ENCODE peak calls at places on chromosomes 12 and 14, in nine cellular contexts. Q is heart right ventricle, W is GM12878, E is ovary, H is trophoblast cell, M is neural progenitor cell, I is IMR-90, X is adipocyte, N is HCT116. Y is an unnamed sample. For H3K4me1, the result is how much of the 10 kb centered on the place peaks cover.

GRCh38 chr12:49974231-49974675 is 1.5 kb downstream of the AQP6 start:
- DNase-seq in Q (peak), W (no peak), E (peak), H (peak), M (peak), I (peak), X (peak), N (no peak), Y (peak)

GRCh38 chr14:34935552-34935951 is 47.2 kb upstream of the SRP54 start:
- DNase-seq in Q (no peak), W (no peak), E (no peak), H (no peak), M (no peak), I (no peak), X (no peak), N (no peak), Y (no peak)

GRCh38 chr12:72271741-72272661 is at the start of gene TRHDE:
- DNase-seq in Q (peak), W (no peak), E (peak), H (peak), M (peak), I (peak), X (peak), N (no peak), Y (no peak)

GRCh38 chr12:31362759-31363415 is 36.9 kb upstream of the SINHCAF start:
- DNase-seq in Q (no peak), W (peak), E (no peak), H (peak), M (peak), I (no peak), X (no peak), N (no peak), Y (no peak)

GRCh38 chr12:27493260-27493935 is 30.6 kb upstream of the PPFIBP1 start:
- DNase-seq in Q (no peak), W (no peak), E (no peak), H (peak), M (no peak), I (peak), X (no peak), N (no peak), Y (no peak)

GRCh38 chr12:69054343-69055056 is 121.5 kb upstream of the CPM start:
- DNase-seq in Q (no peak), W (no peak), E (no peak), H (no peak), M (no peak), I (no peak), X (no peak), N (no peak), Y (no peak)

GRCh38 chr14:104114421-104115130 is 23.8 kb upstream of the KIF26A start:
- DNase-seq in Q (peak), W (no peak), E (peak), H (no peak), M (no peak), I (no peak), X (no peak), N (no peak), Y (peak)

GRCh38 chr14:75697918-75698317 is 36.9 kb downstream of the TTLL5 start:
- DNase-seq in Q (no peak), W (no peak), E (no peak), H (no peak), M (no peak), I (no peak), X (no peak), N (no peak), Y (no peak)

GRCh38 chr12:25625146-25625545 is 72.1 kb upstream of the LMNTD1 start:
- DNase-seq in Q (no peak), W (no peak), E (no peak), H (no peak), M (no peak), I (no peak), X (peak), N (no peak), Y (no peak)

GRCh38 chr14:78848234-78848820 is 678.2 kb downstream of the NRXN3 start:
- DNase-seq in Q (peak), W (no peak), E (no peak), H (peak), M (peak), I (peak), X (peak), N (peak), Y (no peak)

GRCh38 chr14:99183311-99183710 is 88.7 kb downstream of the BCL11B start:
- DNase-seq in Q (no peak), W (no peak), E (no peak), H (no peak), M (no peak), I (no peak), X (no peak), N (no peak), Y (no peak)

GRCh38 chr12:5083955-5084849 is 40.5 kb downstream of the KCNA5 start:
- DNase-seq in Q (no peak), W (peak), E (no peak), H (peak), M (peak), I (peak), X (peak), N (peak), Y (no peak)

GRCh38 chr14:54577977-54578376 is 11.0 kb downstream of the SAMD4A start:
- DNase-seq in Q (no peak), W (no peak), E (no peak), H (no peak), M (no peak), I (peak), X (peak), N (no peak), Y (no peak)

GRCh38 chr12:64678835-64679234 is 68.5 kb downstream of the RASSF3 start:
- DNase-seq in Q (no peak), W (no peak), E (no peak), H (no peak), M (no peak), I (no peak), X (no peak), N (no peak), Y (no peak)

GRCh38 chr12:26195641-26196423 is 459 bp downstream of the SSPN start:
- DNase-seq in Q (peak), W (no peak), E (peak), H (peak), M (peak), I (peak), X (peak), N (no peak), Y (peak)

GRCh38 chr12:78457951-78458350 is 406.6 kb upstream of the SYT1 start:
- DNase-seq in Q (no peak), W (peak), E (no peak), H (no peak), M (no peak), I (peak), X (peak), N (no peak), Y (no peak)

GRCh38 chr14:77613207-77613606 is 3.2 kb downstream of the SPTLC2 start:
- DNase-seq in Q (no peak), W (no peak), E (no peak), H (peak), M (no peak), I (no peak), X (no peak), N (no peak), Y (no peak)

GRCh38 chr12:122862872-122863701 is 27.8 kb downstream of the HIP1R start:
- DNase-seq in Q (no peak), W (no peak), E (no peak), H (peak), M (no peak), I (no peak), X (no peak), N (no peak), Y (no peak)

GRCh38 chr14:61462566-61463195 is 141.3 kb downstream of the PRKCH start:
- DNase-seq in Q (no peak), W (no peak), E (no peak), H (no peak), M (no peak), I (peak), X (peak), N (no peak), Y (no peak)

GRCh38 chr14:79036506-79036905 is 866.3 kb downstream of the NRXN3 start:
- DNase-seq in Q (no peak), W (no peak), E (no peak), H (no peak), M (no peak), I (no peak), X (no peak), N (no peak), Y (no peak)

GRCh38 chr14:78697341-78697740 is 527.2 kb downstream of the NRXN3 start:
- DNase-seq in Q (no peak), W (no peak), E (no peak), H (peak), M (peak), I (peak), X (peak), N (peak), Y (no peak)

GRCh38 chr14:55288439-55288838 is 17.2 kb downstream of the FBXO34 start:
- DNase-seq in Q (no peak), W (no peak), E (no peak), H (no peak), M (no peak), I (no peak), X (no peak), N (no peak), Y (no peak)

GRCh38 chr14:34930591-34931069 is 52.2 kb upstream of the SRP54 start:
- DNase-seq in Q (no peak), W (peak), E (no peak), H (no peak), M (no peak), I (no peak), X (no peak), N (no peak), Y (no peak)

GRCh38 chr12:639566-639965 is 23.7 kb downstream of the NINJ2 start:
- DNase-seq in Q (no peak), W (no peak), E (no peak), H (no peak), M (no peak), I (no peak), X (no peak), N (no peak), Y (no peak)

GRCh38 chr14:66483322-66483721 is 2.8 kb upstream of the CCDC196 start:
- DNase-seq in Q (no peak), W (no peak), E (no peak), H (no peak), M (no peak), I (no peak), X (no peak), N (no peak), Y (no peak)

GRCh38 chr12:50261654-50262053 is 21.7 kb downstream of the LIMA1 start:
- DNase-seq in Q (no peak), W (no peak), E (no peak), H (no peak), M (no peak), I (peak), X (no peak), N (no peak), Y (no peak)

GRCh38 chr14:96624661-96625435 is 122.7 kb downstream of the PAPOLA start:
- DNase-seq in Q (no peak), W (no peak), E (no peak), H (no peak), M (peak), I (no peak), X (no peak), N (no peak), Y (no peak)

GRCh38 chr12:77924703-77925102 is 94.0 kb downstream of the NAV3 start:
- DNase-seq in Q (no peak), W (no peak), E (no peak), H (no peak), M (no peak), I (peak), X (peak), N (no peak), Y (no peak)

GRCh38 chr12:57899010-57899662 is 42.2 kb upstream of the ATP23 start:
- DNase-seq in Q (peak), W (peak), E (peak), H (peak), M (no peak), I (peak), X (peak), N (no peak), Y (peak)

DNA sequence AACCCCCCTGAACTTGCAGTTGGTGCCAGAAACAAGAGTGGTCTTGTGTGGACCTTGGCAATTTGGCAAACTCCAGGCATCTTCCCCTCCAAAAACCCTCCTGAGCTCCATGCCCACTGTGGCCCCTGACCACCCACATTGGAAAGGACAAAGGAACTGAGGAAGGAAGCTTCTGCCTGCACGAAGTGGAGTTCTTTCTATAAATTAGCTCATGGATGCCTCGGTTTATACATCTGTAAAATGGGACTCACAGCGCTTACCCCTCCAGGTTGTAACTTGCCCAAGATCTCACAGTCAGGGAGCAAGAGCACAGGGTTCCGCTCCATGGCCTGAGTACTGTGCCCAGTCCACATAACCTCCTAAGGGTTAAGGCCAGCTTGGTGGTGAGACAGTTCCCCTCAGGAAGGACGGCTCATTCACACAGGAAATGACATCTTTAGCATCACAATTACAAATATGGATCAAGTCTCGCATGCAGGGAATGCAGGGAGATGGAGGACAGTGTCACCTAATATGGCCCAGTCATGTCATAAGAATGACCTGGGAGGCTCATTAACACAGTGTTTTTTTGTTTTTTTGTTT is 66.6 kb downstream of the CLMN start:
- DNase-seq in Q (no peak), W (no peak), E (no peak), H (no peak), M (no peak), I (no peak), X (no peak), N (no peak), Y (no peak)
- H3K4me1 ChIP-seq in Q (half or more), W (under half), E (under half), H (under half), M (half or more), I (under half), X (under half), N (half or more), Y (half or more)

DNA sequence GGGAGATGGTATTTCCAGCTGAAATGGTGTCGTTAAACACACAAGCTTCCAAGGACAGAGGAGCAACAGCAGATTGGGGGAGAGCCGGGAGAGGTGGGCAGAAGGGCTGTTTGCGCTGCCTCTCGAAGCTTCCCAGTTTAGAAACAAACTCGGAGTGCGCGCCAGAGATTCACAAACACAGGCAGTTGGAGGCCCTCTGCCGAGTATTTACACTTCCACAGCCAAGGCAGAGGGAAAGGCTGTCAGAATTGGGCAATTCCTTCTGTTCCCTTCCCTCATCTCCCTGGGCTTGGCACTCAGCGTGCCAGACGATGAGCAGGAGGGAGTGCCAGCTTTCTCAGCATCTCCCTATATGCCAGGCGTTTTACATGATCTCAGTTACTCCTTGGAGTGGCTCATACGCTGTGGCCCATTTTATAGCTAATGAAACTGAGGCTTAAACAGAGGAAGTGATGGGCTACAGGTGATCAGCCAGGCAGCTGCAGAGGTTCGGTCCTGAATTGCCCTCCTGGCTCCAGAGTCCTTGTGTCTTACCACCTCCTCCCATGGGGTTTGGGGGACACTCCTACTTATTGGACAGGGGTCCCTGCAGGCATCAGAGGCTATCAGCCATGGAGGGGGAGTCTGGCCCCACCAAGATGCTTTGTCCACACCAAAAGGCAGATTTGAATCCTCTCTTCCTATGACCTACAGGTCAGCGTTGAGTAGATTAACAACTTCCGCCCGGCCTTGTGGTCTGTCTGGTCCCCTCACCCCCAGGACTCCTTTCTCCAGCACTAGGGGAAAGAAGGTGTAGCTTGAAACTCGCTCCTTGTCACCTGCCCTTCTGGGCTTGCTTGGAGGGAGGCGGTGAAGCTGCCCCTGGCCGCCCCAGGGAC is 3.1 kb downstream of the FAM222A start:
- DNase-seq in Q (peak), W (no peak), E (peak), H (no peak), M (no peak), I (peak), X (no peak), N (no peak), Y (peak)
- H3K4me1 ChIP-seq in Q (half or more), W (under half), E (under half), H (under half), M (half or more), I (under half), X (under half), N (under half), Y (half or more)

GRCh38 chr14:71001742-71002141 is 94.5 kb downstream of the PCNX1 start:
- DNase-seq in Q (no peak), W (no peak), E (no peak), H (no peak), M (no peak), I (no peak), X (no peak), N (no peak), Y (no peak)

GRCh38 chr14:71004481-71004880 is 97.2 kb downstream of the PCNX1 start:
- DNase-seq in Q (no peak), W (no peak), E (no peak), H (no peak), M (no peak), I (peak), X (no peak), N (no peak), Y (no peak)

GRCh38 chr14:71005076-71005475 is 97.8 kb downstream of the PCNX1 start:
- DNase-seq in Q (no peak), W (no peak), E (no peak), H (no peak), M (no peak), I (no peak), X (no peak), N (no peak), Y (no peak)

GRCh38 chr14:71006200-71006563 is 98.9 kb downstream of the PCNX1 start:
- DNase-seq in Q (no peak), W (no peak), E (no peak), H (no peak), M (no peak), I (peak), X (no peak), N (no peak), Y (no peak)

GRCh38 chr14:71003156-71003555 is 95.9 kb downstream of the PCNX1 start:
- DNase-seq in Q (no peak), W (no peak), E (no peak), H (no peak), M (no peak), I (no peak), X (no peak), N (no peak), Y (no peak)
- H3K4me1 ChIP-seq in Q (under half), W (under half), E (under half), H (under half), M (under half), I (under half), X (under half), N (under half), Y (under half)

GRCh38 chr12:106112094-106112822 is 26.5 kb downstream of the NUAK1 start:
- DNase-seq in Q (no peak), W (no peak), E (no peak), H (no peak), M (no peak), I (peak), X (peak), N (no peak), Y (no peak)

GRCh38 chr12:106113446-106114083 is 25.2 kb downstream of the NUAK1 start:
- DNase-seq in Q (no peak), W (no peak), E (no peak), H (no peak), M (no peak), I (no peak), X (peak), N (no peak), Y (no peak)

GRCh38 chr12:106110626-106111300 is 28.0 kb downstream of the NUAK1 start:
- DNase-seq in Q (no peak), W (no peak), E (no peak), H (no peak), M (no peak), I (no peak), X (no peak), N (no peak), Y (no peak)

GRCh38 chr12:106114084-106115068 is 24.4 kb downstream of the NUAK1 start:
- DNase-seq in Q (no peak), W (no peak), E (peak), H (no peak), M (no peak), I (peak), X (peak), N (no peak), Y (no peak)

GRCh38 chr12:106113042-106113441 is 25.7 kb downstream of the NUAK1 start:
- DNase-seq in Q (no peak), W (peak), E (no peak), H (no peak), M (no peak), I (peak), X (peak), N (peak), Y (no peak)
- H3K4me1 ChIP-seq in Q (half or more), W (under half), E (under half), H (under half), M (half or more), I (under half), X (half or more), N (under half), Y (half or more)

DNA sequence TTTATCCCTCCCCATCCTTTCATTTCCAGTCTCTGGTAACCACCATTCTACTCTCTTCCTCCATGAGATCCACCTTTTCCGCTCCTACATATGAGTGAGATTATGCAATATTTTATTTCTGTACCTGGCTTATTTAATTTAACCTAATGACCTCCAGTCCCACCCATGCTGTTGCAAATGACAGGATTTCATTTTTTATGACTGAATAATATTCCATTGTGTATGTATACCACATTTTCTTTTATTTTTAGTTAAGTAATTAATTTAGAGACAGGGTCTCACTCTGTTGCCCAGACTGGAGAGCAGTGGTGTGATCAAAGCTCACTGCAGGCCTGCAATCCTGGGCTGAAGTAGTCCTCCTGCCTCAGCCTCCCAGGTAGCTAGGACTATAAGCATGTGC is 2.6 kb downstream of the LRRK2 start:
- DNase-seq in Q (no peak), W (no peak), E (no peak), H (no peak), M (no peak), I (no peak), X (no peak), N (no peak), Y (no peak)
- H3K4me1 ChIP-seq in Q (half or more), W (under half), E (under half), H (under half), M (under half), I (under half), X (under half), N (under half), Y (half or more)

GRCh38 chr14:90412058-90412457 is 15.2 kb downstream of the CALM1 start:
- DNase-seq in Q (no peak), W (no peak), E (no peak), H (no peak), M (no peak), I (no peak), X (peak), N (no peak), Y (no peak)

GRCh38 chr14:90405755-90406154 is 8.9 kb downstream of the CALM1 start:
- DNase-seq in Q (no peak), W (no peak), E (no peak), H (peak), M (no peak), I (no peak), X (no peak), N (no peak), Y (no peak)

GRCh38 chr14:90406384-90406798 is 9.6 kb downstream of the CALM1 start:
- DNase-seq in Q (no peak), W (no peak), E (no peak), H (peak), M (no peak), I (no peak), X (no peak), N (no peak), Y (no peak)

GRCh38 chr14:90408713-90409112 is 11.9 kb downstream of the CALM1 start:
- DNase-seq in Q (no peak), W (no peak), E (no peak), H (no peak), M (no peak), I (peak), X (no peak), N (no peak), Y (no peak)

GRCh38 chr14:90409209-90409730 is 12.4 kb downstream of the CALM1 start:
- DNase-seq in Q (no peak), W (no peak), E (peak), H (no peak), M (no peak), I (peak), X (peak), N (no peak), Y (peak)
- H3K4me1 ChIP-seq in Q (under half), W (under half), E (under half), H (under half), M (under half), I (under half), X (under half), N (under half), Y (half or more)